ENCODE peak calls at places on chromosomes 3 and 15, in ten cellular contexts. A, Q, Z, O, Y, G, M, B, W and K are unnamed samples.

GRCh38 chr15:75063338-75063737 is 39.9 kb downstream of the PPCDC start:
- DNase-seq in Z (no peak), A (no peak), B (no peak), O (no peak), Q (peak), G (no peak), M (peak), W (no peak), Y (no peak), K (no peak)

GRCh38 chr3:42661593-42662022 is 8.1 kb downstream of the ZBTB47 start:
- DNase-seq in Z (no peak), Y (no peak), Q (no peak), W (no peak), B (no peak), A (peak), M (no peak), G (no peak), O (no peak), K (no peak)

GRCh38 chr3:161498259-161498921 is 1.8 kb downstream of the OTOL1 start:
- DNase-seq in Z (no peak), B (no peak), A (no peak), Y (no peak), Q (no peak), W (no peak), O (no peak), G (no peak), M (no peak), K (no peak)

GRCh38 chr3:123419156-123419849 is 29.6 kb downstream of the ADCY5 start:
- DNase-seq in M (no peak), O (no peak), A (no peak), Y (no peak), Z (no peak), G (no peak), W (no peak), B (no peak), Q (no peak), K (no peak)

GRCh38 chr15:101239724-101240136 is 12.1 kb downstream of the CHSY1 start:
- DNase-seq in A (no peak), W (no peak), Q (no peak), G (no peak), B (peak), M (no peak), Y (no peak), Z (no peak), O (no peak), K (no peak)

GRCh38 chr3:196138464-196138863 is 56.6 kb upstream of the TFRC start:
- DNase-seq in Q (no peak), G (no peak), Z (no peak), O (no peak), M (no peak), B (no peak), A (no peak), W (peak), Y (no peak), K (no peak)

GRCh38 chr15:31214864-31215489 is 111.7 kb upstream of the KLF13 start:
- DNase-seq in A (peak), B (peak), G (peak), W (peak), O (no peak), M (peak), Q (peak), Y (no peak), Z (no peak), K (no peak)

GRCh38 chr15:90234519-90234988 is 545 bp downstream of the GDPGP1 start:
- DNase-seq in Y (no peak), B (no peak), Q (peak), O (no peak), G (no peak), M (peak), W (no peak), Z (no peak), A (no peak), K (peak)

GRCh38 chr15:42082832-42083604 is 11.3 kb downstream of the PLA2G4D start:
- DNase-seq in Y (no peak), O (no peak), A (no peak), G (no peak), Z (no peak), B (no peak), W (no peak), Q (no peak), M (no peak), K (no peak)

GRCh38 chr15:45703670-45704328 is 69.0 kb downstream of the SQOR start:
- DNase-seq in Q (no peak), M (peak), Z (no peak), G (no peak), W (no peak), O (no peak), Y (no peak), A (no peak), B (no peak), K (no peak)

GRCh38 chr3:2544718-2545117 is 446.1 kb downstream of the CNTN4 start:
- DNase-seq in M (no peak), Q (no peak), W (no peak), Y (no peak), B (no peak), O (no peak), Z (no peak), A (no peak), G (no peak), K (no peak)

GRCh38 chr3:141482250-141482937 is 4.4 kb upstream of the RASA2 start:
- DNase-seq in Y (peak), O (no peak), W (no peak), A (no peak), M (peak), Q (peak), G (no peak), Z (peak), B (no peak), K (peak)

GRCh38 chr3:180421221-180421620 is 180.7 kb upstream of the TTC14 start:
- DNase-seq in B (no peak), G (no peak), W (no peak), O (no peak), Z (no peak), A (no peak), Q (no peak), Y (no peak), M (no peak), K (no peak)

GRCh38 chr3:45185052-45185451 is 38.9 kb upstream of the CDCP1 start:
- DNase-seq in Q (no peak), O (no peak), Z (no peak), M (no peak), G (no peak), Y (no peak), A (no peak), W (no peak), B (no peak), K (no peak)

GRCh38 chr3:10284496-10284895 is 8.3 kb downstream of the GHRL start:
- DNase-seq in Z (no peak), Q (no peak), A (no peak), B (peak), W (no peak), G (no peak), M (no peak), Y (no peak), O (no peak), K (no peak)

GRCh38 chr3:118932822-118933558 is 101.7 kb downstream of the IGSF11 start:
- DNase-seq in Q (no peak), Z (no peak), G (peak), O (no peak), Y (no peak), A (peak), W (no peak), M (no peak), B (no peak), K (no peak)

GRCh38 chr15:71373917-71374316 is 258.6 kb downstream of the THSD4 start:
- DNase-seq in Z (no peak), W (no peak), M (no peak), B (no peak), Y (no peak), G (no peak), O (no peak), A (no peak), Q (no peak), K (no peak)

GRCh38 chr3:193040836-193041672 is 123.4 kb upstream of the MB21D2 start:
- DNase-seq in B (peak), O (no peak), Y (peak), Z (peak), W (peak), G (no peak), A (no peak), M (peak), Q (peak), K (peak)

GRCh38 chr15:67076147-67076843 is 10.9 kb downstream of the SMAD3 start:
- DNase-seq in G (no peak), A (peak), M (peak), B (no peak), Y (no peak), Z (peak), W (no peak), Q (peak), O (no peak), K (no peak)

GRCh38 chr3:149623819-149624218 is 34.0 kb downstream of the WWTR1 start:
- DNase-seq in A (no peak), M (peak), O (no peak), G (no peak), Y (no peak), Q (no peak), Z (no peak), B (no peak), W (no peak), K (no peak)

GRCh38 chr3:112086018-112086854 is at the start of gene C3orf52:
- DNase-seq in O (peak), Z (peak), Q (peak), G (peak), Y (peak), M (peak), A (peak), W (peak), B (peak), K (peak)

GRCh38 chr3:125622381-125622788 is 27.1 kb upstream of the OSBPL11 start:
- DNase-seq in A (peak), W (no peak), Y (no peak), Z (no peak), M (no peak), B (no peak), O (no peak), Q (no peak), G (peak), K (no peak)

GRCh38 chr3:46674031-46674592 is 19.4 kb downstream of the ALS2CL start:
- DNase-seq in B (no peak), O (no peak), Q (no peak), M (no peak), A (peak), G (peak), Z (no peak), W (no peak), Y (no peak), K (peak)

GRCh38 chr3:96779810-96780209 is 34.6 kb upstream of the EPHA6 start:
- DNase-seq in Z (no peak), Q (no peak), Y (no peak), B (no peak), G (no peak), W (no peak), O (no peak), M (no peak), A (no peak), K (no peak)

GRCh38 chr15:92801774-92802464 is 98.2 kb upstream of the CHD2 start:
- DNase-seq in B (no peak), W (no peak), G (peak), Y (no peak), A (peak), O (no peak), Q (peak), Z (no peak), M (peak), K (peak)

GRCh38 chr3:155018621-155019330 is 61.3 kb upstream of the MME start:
- DNase-seq in B (no peak), Y (no peak), Z (no peak), Q (no peak), O (no peak), G (no peak), M (peak), W (no peak), A (no peak), K (no peak)

GRCh38 chr3:141894524-141895176 is 18.2 kb downstream of the ATP1B3 start:
- DNase-seq in A (no peak), G (no peak), Z (peak), W (no peak), O (no peak), B (no peak), Y (peak), Q (peak), M (peak), K (peak)

GRCh38 chr15:92907229-92907628 is 7.1 kb downstream of the CHD2 start:
- DNase-seq in G (no peak), A (no peak), W (no peak), Q (no peak), Y (no peak), Z (no peak), O (no peak), B (peak), M (no peak), K (no peak)

GRCh38 chr3:161163297-161163696 is 57.8 kb upstream of the NMD3 start:
- DNase-seq in O (no peak), Q (peak), A (no peak), G (no peak), B (peak), M (peak), W (no peak), Y (no peak), Z (peak), K (peak)